ENCODE peak calls at places on chromosomes 7 and 10, in eight cellular contexts. Q, I, Z, T, U, J, O and E are unnamed samples.

GRCh38 chr7:108067844-108068243 is 62.3 kb downstream of the LAMB4 start:
- DNase-seq in Q (no peak), U (no peak), Z (no peak), O (no peak), T (no peak), J (no peak), I (no peak), E (no peak)

GRCh38 chr10:18618995-18619394 is 32.4 kb downstream of the NSUN6 start:
- DNase-seq in I (no peak), Q (no peak), O (no peak), U (no peak), J (peak), Z (no peak), T (peak), E (no peak)

GRCh38 chr10:85919358-85920022 is 447.1 kb downstream of the GRID1 start:
- DNase-seq in O (peak), J (no peak), Z (no peak), U (no peak), T (no peak), I (no peak), Q (no peak), E (no peak)

GRCh38 chr7:41162612-41163011 is 540.3 kb downstream of the INHBA start:
- DNase-seq in U (no peak), J (no peak), I (peak), Q (no peak), O (no peak), T (no peak), Z (no peak), E (no peak)

GRCh38 chr7:41436139-41436538 is 266.8 kb downstream of the INHBA start:
- DNase-seq in U (no peak), Q (no peak), Z (no peak), T (no peak), J (no peak), O (no peak), I (no peak), E (no peak)

GRCh38 chr10:59997807-59998525 is 91.6 kb upstream of the CCDC6 start:
- DNase-seq in Q (no peak), U (no peak), Z (no peak), O (peak), I (no peak), J (peak), T (no peak), E (no peak)

GRCh38 chr10:2908851-2909630 is 158.3 kb upstream of the PFKP start:
- DNase-seq in Z (no peak), U (no peak), I (no peak), T (no peak), Q (no peak), J (no peak), O (no peak), E (no peak)

GRCh38 chr7:12458520-12459131 is 55.0 kb upstream of the VWDE start:
- DNase-seq in Q (peak), T (no peak), U (peak), J (peak), I (peak), Z (no peak), O (no peak), E (no peak)

GRCh38 chr10:72133517-72133916 is 45.2 kb upstream of the SPOCK2 start:
- DNase-seq in I (peak), Z (no peak), Q (peak), J (no peak), O (no peak), T (no peak), U (no peak), E (no peak)

GRCh38 chr10:3418901-3419300 is 246.3 kb upstream of the PITRM1 start:
- DNase-seq in U (no peak), I (no peak), T (no peak), Q (no peak), J (no peak), Z (no peak), O (no peak), E (no peak)

GRCh38 chr10:82564353-82565218 is 689.6 kb downstream of the NRG3 start:
- DNase-seq in O (no peak), U (peak), Z (no peak), Q (no peak), T (no peak), I (no peak), J (no peak), E (no peak)

GRCh38 chr7:156222151-156222550 is 409.9 kb upstream of the SHH start:
- DNase-seq in Z (no peak), I (no peak), T (no peak), Q (no peak), J (no peak), U (no peak), O (no peak), E (no peak)

GRCh38 chr10:59812541-59813122 is 59.4 kb upstream of the MRLN start:
- DNase-seq in J (no peak), Q (no peak), O (no peak), Z (no peak), U (no peak), T (no peak), I (no peak), E (no peak)

GRCh38 chr10:63515002-63515763 is 6.0 kb upstream of the REEP3 start:
- DNase-seq in T (no peak), Q (peak), U (peak), O (no peak), J (peak), Z (no peak), I (peak), E (no peak)

GRCh38 chr7:44634839-44635591 is 28.6 kb downstream of the OGDH start:
- DNase-seq in Q (peak), T (peak), O (no peak), J (peak), Z (no peak), U (peak), I (no peak), E (peak)

GRCh38 chr7:151131622-151132293 is 35.7 kb downstream of the GBX1 start:
- DNase-seq in J (no peak), Z (no peak), T (no peak), U (no peak), I (no peak), Q (no peak), O (no peak), E (no peak)

GRCh38 chr7:27165089-27165654 is at the start of gene HOXA9:
- DNase-seq in O (peak), I (peak), J (no peak), U (no peak), Z (no peak), Q (peak), T (no peak), E (no peak)

GRCh38 chr10:114767589-114768393 is 53.8 kb upstream of the FHIP2A start:
- DNase-seq in O (no peak), I (no peak), Z (peak), U (peak), Q (no peak), T (peak), J (peak), E (no peak)

GRCh38 chr10:22795546-22795945 is 81.2 kb upstream of the PIP4K2A start:
- DNase-seq in Z (no peak), O (no peak), T (no peak), Q (peak), U (no peak), I (no peak), J (no peak), E (no peak)

GRCh38 chr10:108615576-108616320 is 1307.6 kb downstream of the XPNPEP1 start:
- DNase-seq in O (no peak), Z (no peak), Q (no peak), T (no peak), J (no peak), I (no peak), U (no peak), E (no peak)

GRCh38 chr7:16645593-16646426 is at the start of the genes ANKMY2 and BZW2:
- DNase-seq in T (peak), Z (peak), Q (peak), I (peak), U (peak), O (peak), J (peak), E (peak)
- TF ChIP-seq CTCF in T (peak), Z (no peak), Q (no peak), I (peak), U (no peak), O (no peak), J (no peak), E (no peak)

DNA sequence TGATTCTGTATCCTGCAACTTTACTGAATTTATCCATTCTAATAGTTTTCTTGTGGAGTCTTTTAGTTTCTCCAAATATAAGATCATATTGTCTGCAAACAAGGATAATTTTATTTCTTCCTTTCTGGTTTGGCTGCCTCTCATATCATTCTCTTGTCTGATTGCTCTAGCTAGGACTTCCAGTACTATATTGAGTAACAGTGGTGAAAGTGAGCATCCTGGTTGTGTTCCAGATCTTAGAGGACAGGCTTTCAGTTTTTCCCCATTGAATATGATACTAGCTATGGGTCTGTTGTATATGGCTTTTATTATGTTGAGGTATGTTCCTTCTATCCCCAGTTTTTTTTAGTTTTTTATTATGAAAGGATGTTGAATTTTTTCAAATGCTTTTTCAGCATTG is 28.2 kb downstream of the KLHL7 start:
- DNase-seq in O (no peak), Z (no peak), J (no peak), U (no peak), I (no peak), Q (no peak), T (no peak), E (no peak)
- TF ChIP-seq CTCF in O (no peak), Z (no peak), J (no peak), U (no peak), I (no peak), Q (no peak), T (no peak), E (no peak)

GRCh38 chr7:101315336-101315735 is 6.3 kb downstream of the IFT22 start:
- DNase-seq in O (no peak), J (peak), Z (peak), I (peak), U (peak), Q (peak), T (no peak), E (no peak)
- TF ChIP-seq CTCF in O (no peak), J (peak), Z (peak), I (peak), U (peak), Q (peak), T (peak), E (peak)

DNA sequence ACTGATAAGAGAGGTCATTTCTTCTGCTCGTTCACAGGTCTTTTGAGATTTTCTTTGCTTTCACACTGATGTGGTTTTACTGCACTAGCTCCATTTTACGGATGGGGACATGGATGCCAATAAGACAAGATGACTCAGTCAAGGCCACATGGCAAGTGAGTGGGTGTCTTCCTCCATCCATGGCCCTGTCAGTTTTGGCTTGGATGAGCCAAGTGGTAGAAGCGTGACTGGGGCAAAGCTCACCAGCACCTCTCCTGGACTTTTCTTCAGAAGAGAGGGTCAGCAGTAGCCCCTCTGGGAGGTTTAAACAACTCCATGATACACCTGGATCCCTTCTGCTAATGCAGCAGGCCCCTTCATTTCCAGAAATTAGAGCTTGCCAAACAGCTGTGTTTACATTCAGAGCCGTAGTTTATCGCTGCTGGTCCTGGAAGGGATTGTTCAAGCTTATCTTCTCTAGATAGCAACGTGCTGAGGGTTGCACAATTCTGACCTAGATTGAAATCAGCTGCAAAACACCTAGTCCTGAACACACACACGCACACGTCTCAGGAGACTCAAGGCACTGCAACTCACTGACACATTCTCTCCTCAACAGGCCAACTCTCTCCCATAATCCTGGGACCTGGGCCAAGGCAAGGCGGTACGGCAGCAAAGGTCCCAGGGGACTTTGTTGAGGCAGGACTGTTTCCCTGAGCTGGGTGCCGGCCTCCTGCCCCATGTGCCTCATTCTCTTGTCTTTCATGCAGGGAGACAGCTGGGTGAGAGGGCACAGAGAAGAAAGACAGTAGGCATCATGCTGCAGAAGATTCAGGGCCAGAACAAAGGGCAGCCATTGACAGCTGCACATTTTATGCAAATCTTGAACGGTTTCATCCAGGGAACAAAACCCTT is 14.2 kb upstream of the PDCD4 start:
- DNase-seq in T (no peak), I (no peak), J (no peak), O (no peak), Z (no peak), Q (peak), U (peak), E (no peak)
- TF ChIP-seq CTCF in T (no peak), I (no peak), J (no peak), O (no peak), Z (no peak), Q (peak), U (no peak), E (no peak)

GRCh38 chr10:10960534-10960933 is 57.1 kb upstream of the CELF2 start:
- DNase-seq in J (no peak), O (no peak), Q (no peak), T (no peak), I (no peak), Z (no peak), U (no peak), E (no peak)
- TF ChIP-seq CTCF in J (no peak), O (no peak), Q (no peak), T (no peak), I (no peak), Z (no peak), U (no peak), E (no peak)

DNA sequence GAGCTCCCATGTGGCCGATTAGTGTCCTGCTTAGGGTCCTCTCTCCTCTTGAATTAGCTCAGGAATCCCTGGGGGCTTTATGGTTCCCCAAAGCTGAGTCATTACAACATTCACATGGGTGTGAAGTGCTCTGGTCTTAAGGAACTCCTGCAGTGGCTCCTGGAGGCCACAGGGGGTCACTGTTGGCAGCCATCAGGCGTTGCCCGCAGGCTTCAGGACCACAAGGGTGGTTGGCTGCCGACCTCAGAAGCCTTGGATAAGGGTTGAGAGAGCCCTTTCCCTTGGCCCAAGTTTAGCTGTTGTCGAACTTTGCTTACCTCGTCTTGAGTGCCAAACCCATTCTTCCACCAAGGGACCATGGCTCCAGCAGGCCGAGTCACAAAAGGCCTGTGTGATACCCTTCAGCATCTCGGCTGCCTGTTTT is 61.7 kb downstream of the SH2D4B start:
- DNase-seq in Z (peak), O (no peak), I (peak), Q (peak), J (peak), T (peak), U (peak), E (no peak)
- TF ChIP-seq CTCF in Z (peak), O (peak), I (peak), Q (peak), J (peak), T (peak), U (peak), E (peak)

GRCh38 chr7:32761451-32762320 is 129.9 kb downstream of the KBTBD2 start:
- DNase-seq in J (no peak), Q (no peak), I (no peak), T (no peak), U (no peak), Z (no peak), O (no peak), E (no peak)
- TF ChIP-seq CTCF in J (peak), Q (no peak), I (no peak), T (no peak), U (no peak), Z (no peak), O (no peak), E (no peak)